ENCODE peak calls at places on chromosomes 7 and 10, in seven cellular contexts. Z, X, R, B, O, W and E are unnamed samples.

GRCh38 chr7:98212532-98213041 is 1.3 kb downstream of the BHLHA15 start:
- DNase-seq in Z (no peak), X (no peak), R (no peak), B (peak), O (no peak), W (no peak), E (no peak)

GRCh38 chr7:44505595-44505994 is 15.1 kb upstream of the NUDCD3 start:
- DNase-seq in Z (no peak), X (no peak), R (no peak), B (no peak), O (no peak), W (no peak), E (no peak)

GRCh38 chr7:131843862-131844261 is 287.4 kb upstream of the PODXL start:
- DNase-seq in Z (peak), X (peak), R (no peak), B (no peak), O (no peak), W (no peak), E (no peak)

GRCh38 chr10:26214538-26215461 is 1.8 kb upstream of the GAD2 start:
- DNase-seq in Z (no peak), X (no peak), R (no peak), B (no peak), O (no peak), W (no peak), E (no peak)

GRCh38 chr7:32479574-32480200 is 10.5 kb downstream of the LSM5 start:
- DNase-seq in Z (no peak), X (peak), R (peak), B (no peak), O (no peak), W (peak), E (peak)

GRCh38 chr10:110566472-110567200 is 859 bp upstream of the SMC3 start:
- DNase-seq in Z (no peak), X (no peak), R (no peak), B (peak), O (no peak), W (no peak), E (peak)

GRCh38 chr10:59997807-59998525 is 91.6 kb upstream of the CCDC6 start:
- DNase-seq in Z (peak), X (no peak), R (no peak), B (no peak), O (no peak), W (no peak), E (no peak)

GRCh38 chr10:68560201-68560915 is at the start of gene TET1:
- DNase-seq in Z (peak), X (peak), R (peak), B (no peak), O (peak), W (peak), E (peak)

GRCh38 chr7:155404976-155405375 is 53.0 kb upstream of the EN2 start:
- DNase-seq in Z (no peak), X (no peak), R (no peak), B (no peak), O (no peak), W (no peak), E (no peak)

GRCh38 chr7:100545636-100546128 is 6.7 kb downstream of the AGFG2 start:
- DNase-seq in Z (peak), X (peak), R (peak), B (no peak), O (no peak), W (peak), E (no peak)

GRCh38 chr10:30354669-30355068 is 5.6 kb upstream of the MTPAP start:
- DNase-seq in Z (no peak), X (no peak), R (no peak), B (no peak), O (no peak), W (no peak), E (no peak)

GRCh38 chr7:157543791-157544190 is 207.0 kb downstream of the DNAJB6 start:
- DNase-seq in Z (no peak), X (no peak), R (no peak), B (peak), O (peak), W (no peak), E (no peak)

GRCh38 chr7:157043745-157044144 is 33.3 kb upstream of the MNX1 start:
- DNase-seq in Z (no peak), X (peak), R (no peak), B (no peak), O (no peak), W (no peak), E (no peak)

GRCh38 chr7:111756687-111757178 is 194.4 kb upstream of the IMMP2L start:
- DNase-seq in Z (peak), X (peak), R (no peak), B (no peak), O (peak), W (no peak), E (no peak)

GRCh38 chr10:88979153-88979562 is 11.4 kb upstream of the FAS start:
- DNase-seq in Z (no peak), X (peak), R (no peak), B (no peak), O (no peak), W (no peak), E (peak)

GRCh38 chr7:150903627-150904026 is 51.3 kb downstream of the AOC1 start:
- DNase-seq in Z (peak), X (peak), R (no peak), B (no peak), O (peak), W (no peak), E (no peak)

GRCh38 chr7:148084138-148084537 is 506.4 kb upstream of the C7orf33 start:
- DNase-seq in Z (peak), X (peak), R (no peak), B (no peak), O (no peak), W (peak), E (peak)

GRCh38 chr7:129502708-129503685 is 666 bp downstream of the SMKR1 start:
- DNase-seq in Z (no peak), X (no peak), R (peak), B (peak), O (no peak), W (no peak), E (no peak)

GRCh38 chr7:101602484-101603241 is 26.4 kb downstream of the MYL10 start:
- DNase-seq in Z (peak), X (peak), R (peak), B (peak), O (peak), W (peak), E (peak)

GRCh38 chr10:44619521-44619920 is 234.6 kb upstream of the CXCL12 start:
- DNase-seq in Z (no peak), X (no peak), R (no peak), B (no peak), O (no peak), W (no peak), E (no peak)

DNA sequence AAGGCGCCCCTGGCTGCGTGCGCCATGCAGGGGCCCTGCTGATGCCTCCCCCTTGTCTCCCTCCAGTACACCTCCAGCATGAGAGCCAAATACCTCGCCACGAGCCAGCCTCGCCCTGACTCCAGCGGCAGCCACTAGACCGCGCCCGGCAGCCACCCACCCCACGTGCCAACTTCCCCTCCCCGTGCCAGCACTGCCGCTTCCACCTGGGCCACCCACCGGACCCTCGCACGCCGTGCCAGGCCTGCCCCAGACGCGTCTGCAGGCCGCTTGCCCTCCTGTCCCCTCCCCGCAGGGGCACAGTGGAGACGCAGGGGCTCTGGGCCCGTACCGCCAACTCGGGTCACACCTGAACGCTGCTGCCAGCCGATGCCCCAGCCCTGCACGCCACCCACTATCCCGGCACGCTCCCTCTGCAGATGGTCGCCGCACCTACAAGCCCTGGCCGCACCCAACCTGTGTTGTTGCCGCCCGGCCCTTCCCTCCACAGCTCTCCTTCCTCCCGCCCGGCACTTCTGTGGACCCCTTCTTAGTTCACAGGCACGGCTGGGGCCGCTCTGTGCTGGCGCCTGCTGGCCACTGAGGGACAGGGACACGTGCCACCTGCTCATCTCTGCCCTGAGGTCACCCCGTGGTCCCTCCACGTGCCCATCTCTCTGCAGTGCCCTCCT is 26.3 kb upstream of the AMZ1 start:
- DNase-seq in Z (no peak), X (no peak), R (no peak), B (peak), O (no peak), W (no peak), E (no peak)
- TF ChIP-seq POLR2A in Z (no peak), X (no peak), R (no peak), B (no peak), O (no peak), W (no peak), E (no peak)

DNA sequence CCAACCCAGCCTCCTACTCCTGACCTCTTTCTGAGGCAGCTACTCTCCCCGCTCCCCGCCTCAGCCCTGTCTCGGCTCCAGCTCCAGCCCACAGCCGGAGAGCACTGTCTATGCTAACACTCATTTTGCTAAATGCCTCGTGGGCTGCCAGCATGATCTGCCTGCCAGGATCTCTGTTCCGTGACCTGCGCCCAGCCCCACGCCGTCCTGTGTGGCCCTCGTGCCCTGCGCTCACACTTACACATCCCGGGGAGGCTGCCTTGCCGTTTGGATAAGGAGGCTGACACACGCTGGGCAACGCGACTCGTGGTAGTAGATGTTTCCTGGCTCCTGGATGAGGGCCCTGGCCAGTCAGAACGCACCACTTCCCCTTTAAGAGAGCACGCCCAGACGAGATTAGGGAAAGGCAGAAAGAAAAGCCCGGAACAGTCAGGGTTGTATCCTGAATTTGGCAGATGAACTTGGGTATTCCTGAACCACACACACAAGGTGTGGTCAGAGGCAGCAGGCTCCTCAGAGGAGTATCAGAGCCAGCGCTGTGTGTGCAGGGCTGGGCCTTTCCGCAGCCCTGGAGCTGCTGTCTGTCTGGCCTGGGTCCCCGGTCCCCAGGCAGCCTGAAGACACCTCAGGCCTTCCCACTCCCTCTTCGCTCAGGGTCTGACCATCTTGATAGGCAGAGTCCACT is 97.7 kb upstream of the EFCAB10 start:
- DNase-seq in Z (peak), X (peak), R (no peak), B (peak), O (peak), W (no peak), E (peak)
- TF ChIP-seq POLR2A in Z (peak), X (no peak), R (no peak), B (no peak), O (no peak), W (no peak), E (peak)

GRCh38 chr10:100359030-100359432 is 12.0 kb downstream of the SCD start:
- DNase-seq in Z (no peak), X (no peak), R (no peak), B (no peak), O (no peak), W (no peak), E (peak)

GRCh38 chr10:100355069-100355468 is 8.0 kb downstream of the SCD start:
- DNase-seq in Z (no peak), X (no peak), R (no peak), B (no peak), O (no peak), W (no peak), E (no peak)

GRCh38 chr10:100356067-100357017 is 9.3 kb downstream of the SCD start:
- DNase-seq in Z (no peak), X (no peak), R (no peak), B (no peak), O (no peak), W (no peak), E (no peak)

GRCh38 chr10:100359529-100360150 is 12.6 kb downstream of the SCD start:
- DNase-seq in Z (no peak), X (no peak), R (no peak), B (no peak), O (no peak), W (no peak), E (peak)

GRCh38 chr10:100357073-100357858 is 10.2 kb downstream of the SCD start:
- DNase-seq in Z (no peak), X (no peak), R (no peak), B (no peak), O (no peak), W (no peak), E (no peak)
- TF ChIP-seq POLR2A in Z (no peak), X (no peak), R (no peak), B (no peak), O (no peak), W (no peak), E (peak)

GRCh38 chr7:23373151-23374004 is 74.2 kb downstream of the MALSU1 start:
- DNase-seq in Z (no peak), X (peak), R (no peak), B (no peak), O (no peak), W (no peak), E (no peak)
- TF ChIP-seq POLR2A in Z (no peak), X (no peak), R (no peak), B (no peak), O (no peak), W (no peak), E (no peak)

GRCh38 chr7:7152315-7152714 is 30.0 kb upstream of the C1GALT1 start:
- DNase-seq in Z (no peak), X (no peak), R (no peak), B (no peak), O (no peak), W (no peak), E (no peak)
- TF ChIP-seq POLR2A in Z (no peak), X (no peak), R (no peak), B (no peak), O (no peak), W (no peak), E (no peak)

GRCh38 chr7:106285051-106285800 is 443 bp upstream of the NAMPT start:
- DNase-seq in Z (peak), X (peak), R (peak), B (peak), O (peak), W (peak), E (peak)
- TF ChIP-seq POLR2A in Z (peak), X (peak), R (peak), B (no peak), O (peak), W (peak), E (peak)

GRCh38 chr10:132329565-132330485 is 2.2 kb upstream of the LRRC27 start:
- DNase-seq in Z (no peak), X (peak), R (peak), B (peak), O (no peak), W (no peak), E (peak)
- TF ChIP-seq POLR2A in Z (no peak), X (no peak), R (no peak), B (no peak), O (no peak), W (no peak), E (peak)

DNA sequence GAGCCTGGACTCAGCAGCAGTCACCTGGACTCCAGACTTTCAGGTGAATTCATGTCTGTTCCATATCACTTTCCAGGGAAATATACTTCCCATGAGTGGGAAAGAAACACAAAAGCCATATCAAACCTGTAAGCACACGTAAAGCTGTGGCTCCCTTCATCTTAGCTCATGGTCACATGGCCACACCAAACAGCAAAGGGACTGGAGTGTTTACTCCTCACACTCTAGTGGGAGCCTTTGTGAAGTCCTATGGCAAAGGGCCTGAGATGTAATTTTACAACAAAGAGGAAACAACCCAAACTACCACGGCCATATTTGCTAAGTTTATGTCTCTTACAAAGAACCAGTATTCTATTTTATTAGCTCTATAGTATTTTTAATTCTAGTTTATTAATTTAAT is 16.3 kb downstream of the SFTPA1 start:
- DNase-seq in Z (no peak), X (no peak), R (no peak), B (no peak), O (no peak), W (no peak), E (no peak)
- TF ChIP-seq POLR2A in Z (no peak), X (no peak), R (no peak), B (no peak), O (no peak), W (no peak), E (no peak)

GRCh38 chr10:72334832-72335393 is 19.8 kb downstream of the DNAJB12 start:
- DNase-seq in Z (peak), X (peak), R (no peak), B (peak), O (peak), W (no peak), E (no peak)

GRCh38 chr10:72335394-72336258 is 19.1 kb downstream of the DNAJB12 start:
- DNase-seq in Z (peak), X (no peak), R (no peak), B (peak), O (peak), W (no peak), E (no peak)

GRCh38 chr10:72337722-72338121 is 17.0 kb downstream of the DNAJB12 start:
- DNase-seq in Z (no peak), X (no peak), R (no peak), B (no peak), O (no peak), W (no peak), E (no peak)

GRCh38 chr10:72337039-72337629 is 17.6 kb downstream of the DNAJB12 start:
- DNase-seq in Z (peak), X (peak), R (peak), B (peak), O (peak), W (no peak), E (peak)

GRCh38 chr10:72336259-72337038 is 18.3 kb downstream of the DNAJB12 start:
- DNase-seq in Z (no peak), X (no peak), R (no peak), B (peak), O (no peak), W (no peak), E (no peak)
- TF ChIP-seq POLR2A in Z (no peak), X (no peak), R (no peak), B (no peak), O (no peak), W (no peak), E (no peak)

GRCh38 chr7:4693152-4693551 is 11.1 kb downstream of the FOXK1 start:
- DNase-seq in Z (no peak), X (no peak), R (no peak), B (no peak), O (no peak), W (no peak), E (no peak)
- TF ChIP-seq POLR2A in Z (no peak), X (no peak), R (no peak), B (no peak), O (no peak), W (no peak), E (no peak)